ENCODE peak calls at places on chromosomes 12 and 14, in nine cellular contexts. V, B, U, Z, E, K, D, G and N are unnamed samples.

GRCh38 chr12:88960213-88960878 is 380.1 kb upstream of the KITLG start:
- DNase-seq in V (no peak), B (no peak), U (peak), Z (no peak), E (no peak), K (no peak), D (no peak), G (no peak), N (peak)

GRCh38 chr14:73743431-73743931 is 29.3 kb upstream of the PNMA1 start:
- DNase-seq in V (no peak), B (no peak), U (peak), Z (no peak), E (no peak), K (peak), D (peak), G (no peak), N (peak)

GRCh38 chr12:108475396-108475795 is 39.7 kb upstream of the FICD start:
- DNase-seq in V (no peak), B (no peak), U (no peak), Z (no peak), E (no peak), K (no peak), D (no peak), G (no peak), N (no peak)

GRCh38 chr12:111180830-111181726 is 187.8 kb downstream of the PHETA1 start:
- DNase-seq in V (no peak), B (peak), U (no peak), Z (no peak), E (no peak), K (no peak), D (no peak), G (peak), N (no peak)

GRCh38 chr12:57367121-57367520 is 63.7 kb downstream of the R3HDM2 start:
- DNase-seq in V (no peak), B (no peak), U (no peak), Z (no peak), E (no peak), K (no peak), D (no peak), G (no peak), N (no peak)

GRCh38 chr12:53279283-53279869 is 11.3 kb downstream of the ESPL1 start:
- DNase-seq in V (no peak), B (no peak), U (no peak), Z (no peak), E (no peak), K (no peak), D (no peak), G (no peak), N (no peak)

GRCh38 chr14:72466325-72466724 is 427.6 kb downstream of the DPF3 start:
- DNase-seq in V (no peak), B (no peak), U (no peak), Z (no peak), E (no peak), K (no peak), D (no peak), G (no peak), N (no peak)

GRCh38 chr12:109752117-109753053 is 38.8 kb downstream of the FAM222A start:
- DNase-seq in V (no peak), B (no peak), U (no peak), Z (no peak), E (no peak), K (no peak), D (no peak), G (no peak), N (no peak)

GRCh38 chr12:26787125-26787495 is 45.9 kb downstream of the ITPR2 start:
- DNase-seq in V (no peak), B (no peak), U (peak), Z (no peak), E (peak), K (no peak), D (no peak), G (no peak), N (no peak)

GRCh38 chr14:102891556-102891955 is 30.9 kb upstream of the AMN start:
- DNase-seq in V (no peak), B (no peak), U (no peak), Z (no peak), E (peak), K (no peak), D (no peak), G (no peak), N (no peak)

GRCh38 chr14:72863216-72864006 is 30.5 kb downstream of the DPF3 start:
- DNase-seq in V (no peak), B (no peak), U (no peak), Z (no peak), E (no peak), K (no peak), D (no peak), G (peak), N (no peak)

GRCh38 chr14:100653409-100653808 is 66.2 kb upstream of the BEGAIN start:
- DNase-seq in V (no peak), B (no peak), U (no peak), Z (no peak), E (no peak), K (peak), D (peak), G (no peak), N (no peak)

GRCh38 chr12:543114-543451 is 83.3 kb downstream of the B4GALNT3 start:
- DNase-seq in V (no peak), B (no peak), U (no peak), Z (no peak), E (no peak), K (no peak), D (no peak), G (no peak), N (no peak)

GRCh38 chr14:75615200-75615599 is 36.8 kb downstream of the FLVCR2 start:
- DNase-seq in V (no peak), B (peak), U (no peak), Z (no peak), E (no peak), K (no peak), D (no peak), G (no peak), N (peak)

GRCh38 chr14:31987691-31988090 is 89.4 kb upstream of the ARHGAP5 start:
- DNase-seq in V (no peak), B (no peak), U (no peak), Z (no peak), E (no peak), K (no peak), D (no peak), G (no peak), N (no peak)

GRCh38 chr12:42960087-42960527 is 370.6 kb upstream of the PRICKLE1 start:
- DNase-seq in V (no peak), B (no peak), U (peak), Z (no peak), E (no peak), K (no peak), D (no peak), G (no peak), N (no peak)

GRCh38 chr14:100076630-100077029 is 11.4 kb downstream of the EVL start:
- DNase-seq in V (no peak), B (no peak), U (no peak), Z (no peak), E (peak), K (no peak), D (no peak), G (peak), N (no peak)

GRCh38 chr14:75847584-75847983 is 134.2 kb downstream of the TGFB3 start:
- DNase-seq in V (no peak), B (no peak), U (no peak), Z (no peak), E (no peak), K (no peak), D (no peak), G (no peak), N (no peak)

GRCh38 chr14:82313889-82314288 is 780.2 kb upstream of the SEL1L start:
- DNase-seq in V (peak), B (no peak), U (no peak), Z (no peak), E (no peak), K (no peak), D (no peak), G (no peak), N (no peak)

GRCh38 chr12:93378373-93379310 is 917 bp downstream of the NUDT4 start:
- DNase-seq in V (peak), B (peak), U (peak), Z (no peak), E (peak), K (peak), D (peak), G (peak), N (peak)

GRCh38 chr12:119363490-119363889 is 29.0 kb downstream of the CCDC60 start:
- DNase-seq in V (no peak), B (no peak), U (no peak), Z (no peak), E (no peak), K (no peak), D (no peak), G (no peak), N (no peak)

GRCh38 chr12:96510306-96510764 is 21.0 kb downstream of the CFAP54 start:
- DNase-seq in V (no peak), B (no peak), U (no peak), Z (no peak), E (no peak), K (no peak), D (no peak), G (no peak), N (peak)

GRCh38 chr14:103528158-103528511 is 861 bp upstream of the TRMT61A start:
- DNase-seq in V (no peak), B (no peak), U (no peak), Z (no peak), E (no peak), K (no peak), D (no peak), G (no peak), N (no peak)

GRCh38 chr14:95340201-95340697 is 20.5 kb upstream of the CLMN start:
- DNase-seq in V (no peak), B (peak), U (no peak), Z (no peak), E (no peak), K (no peak), D (no peak), G (no peak), N (no peak)

GRCh38 chr12:109626378-109627115 is 53.0 kb downstream of the MVK start:
- DNase-seq in V (no peak), B (no peak), U (no peak), Z (no peak), E (no peak), K (no peak), D (no peak), G (no peak), N (no peak)

GRCh38 chr14:97625512-97625911 is 828.3 kb downstream of the VRK1 start:
- DNase-seq in V (no peak), B (no peak), U (no peak), Z (no peak), E (no peak), K (no peak), D (no peak), G (no peak), N (no peak)

GRCh38 chr12:93616584-93617101 is 44.2 kb downstream of the SOCS2 start:
- DNase-seq in V (no peak), B (no peak), U (peak), Z (peak), E (no peak), K (no peak), D (no peak), G (no peak), N (no peak)

GRCh38 chr14:63275611-63276010 is 43.1 kb downstream of the GPHB5 start:
- DNase-seq in V (no peak), B (peak), U (no peak), Z (no peak), E (no peak), K (no peak), D (no peak), G (no peak), N (no peak)

GRCh38 chr12:66829660-66830325 is 150.9 kb upstream of the GRIP1 start:
- DNase-seq in V (no peak), B (no peak), U (no peak), Z (no peak), E (no peak), K (no peak), D (no peak), G (no peak), N (no peak)

GRCh38 chr14:68888883-68889282 is 90.2 kb downstream of the ACTN1 start:
- DNase-seq in V (no peak), B (no peak), U (no peak), Z (no peak), E (no peak), K (no peak), D (no peak), G (no peak), N (no peak)

GRCh38 chr14:95533391-95533821 is 1.4 kb upstream of the GLRX5 start:
- DNase-seq in V (peak), B (peak), U (peak), Z (no peak), E (peak), K (no peak), D (no peak), G (no peak), N (no peak)

GRCh38 chr12:68106160-68106559 is 53.4 kb downstream of the IFNG start:
- DNase-seq in V (no peak), B (no peak), U (peak), Z (no peak), E (peak), K (no peak), D (no peak), G (peak), N (no peak)

GRCh38 chr12:101653503-101653902 is 43.9 kb upstream of the CHPT1 start:
- DNase-seq in V (no peak), B (no peak), U (no peak), Z (no peak), E (no peak), K (no peak), D (no peak), G (no peak), N (no peak)

GRCh38 chr12:26177303-26177702 is 18.1 kb upstream of the SSPN start:
- DNase-seq in V (no peak), B (no peak), U (no peak), Z (no peak), E (no peak), K (no peak), D (no peak), G (no peak), N (no peak)